ENCODE peak calls at places on chromosomes 11 and 22, in six cellular contexts. J is SJSA1; B is caudate nucleus; T is dorsolateral prefrontal cortex; N is right lobe of liver; V is CD4-positive, alpha-beta T cell. S is an unnamed sample.

GRCh38 chr11:16511109-16511806 is 154.9 kb upstream of the SOX6 start:
- DNase-seq in J (peak), B (no peak), T (no peak), N (no peak), V (no peak), S (no peak)

GRCh38 chr11:130516175-130516867 is 67.9 kb downstream of the ADAMTS15 start:
- DNase-seq in J (no peak), B (no peak), T (no peak), N (no peak), V (no peak), S (no peak)

GRCh38 chr22:30821381-30821780 is 126.7 kb downstream of the OSBP2 start:
- DNase-seq in J (no peak), B (no peak), T (no peak), N (no peak), V (no peak), S (no peak)

GRCh38 chr22:23533771-23534191 is 46.3 kb downstream of the IGLL1 start:
- DNase-seq in J (no peak), B (no peak), T (no peak), N (peak), V (no peak), S (no peak)

GRCh38 chr22:30491381-30491780 is 14.1 kb downstream of the SEC14L4 start:
- DNase-seq in J (no peak), B (no peak), T (no peak), N (no peak), V (no peak), S (no peak)

GRCh38 chr11:120391297-120391696 is 55.1 kb downstream of the ARHGEF12 start:
- DNase-seq in J (no peak), B (no peak), T (peak), N (no peak), V (no peak), S (no peak)

GRCh38 chr11:111945198-111945597 is 8.1 kb downstream of the DIXDC1 start:
- DNase-seq in J (no peak), B (no peak), T (no peak), N (no peak), V (no peak), S (no peak)

GRCh38 chr22:25746012-25746373 is 4.0 kb downstream of the MYO18B start:
- DNase-seq in J (no peak), B (no peak), T (no peak), N (no peak), V (no peak), S (no peak)

GRCh38 chr11:15071556-15072255 is 1.7 kb upstream of the CALCB start:
- DNase-seq in J (no peak), B (no peak), T (no peak), N (no peak), V (no peak), S (no peak)

GRCh38 chr22:23744485-23744884 is 6.4 kb downstream of the ZNF70 start:
- DNase-seq in J (no peak), B (no peak), T (no peak), N (no peak), V (no peak), S (no peak)

GRCh38 chr11:134503596-134503995 is 91.6 kb upstream of the B3GAT1 start:
- DNase-seq in J (no peak), B (no peak), T (no peak), N (no peak), V (no peak), S (no peak)

GRCh38 chr11:6062691-6063358 is 32.3 kb upstream of the OR56A1 start:
- DNase-seq in J (no peak), B (no peak), T (no peak), N (no peak), V (no peak), S (no peak)

GRCh38 chr11:34250732-34251639 is 106.8 kb downstream of the ABTB2 start:
- DNase-seq in J (peak), B (peak), T (peak), N (no peak), V (peak), S (peak)

GRCh38 chr11:17277024-17277584 is 565 bp downstream of the NUCB2 start:
- DNase-seq in J (peak), B (no peak), T (no peak), N (no peak), V (no peak), S (peak)

GRCh38 chr11:60710482-60710881 is 11.1 kb downstream of the MS4A8 start:
- DNase-seq in J (no peak), B (no peak), T (no peak), N (no peak), V (no peak), S (no peak)

GRCh38 chr11:86444981-86445380 is 70.3 kb downstream of the CCDC81 start:
- DNase-seq in J (no peak), B (no peak), T (no peak), N (no peak), V (no peak), S (no peak)

GRCh38 chr11:133832096-133833081 is 12.9 kb downstream of the SPATA19 start:
- DNase-seq in J (no peak), B (no peak), T (no peak), N (no peak), V (no peak), S (no peak)

GRCh38 chr11:113262594-113262993 is 51.8 kb upstream of the TTC12 start:
- DNase-seq in J (no peak), B (no peak), T (no peak), N (no peak), V (no peak), S (no peak)

GRCh38 chr11:75450826-75451783 is 18.1 kb upstream of the KLHL35 start:
- DNase-seq in J (no peak), B (no peak), T (no peak), N (no peak), V (peak), S (no peak)

GRCh38 chr22:41411021-41411851 is 29.5 kb downstream of the TEF start:
- DNase-seq in J (no peak), B (peak), T (peak), N (no peak), V (no peak), S (no peak)

GRCh38 chr11:18011633-18012313 is 1.1 kb downstream of the SERGEF start:
- DNase-seq in J (no peak), B (no peak), T (no peak), N (no peak), V (no peak), S (no peak)

GRCh38 chr22:44139773-44140172 is 41.0 kb upstream of the PARVG start:
- DNase-seq in J (no peak), B (no peak), T (no peak), N (no peak), V (no peak), S (peak)

GRCh38 chr22:43978558-43978957 is 23.3 kb downstream of the SAMM50 start:
- DNase-seq in J (no peak), B (no peak), T (no peak), N (no peak), V (no peak), S (no peak)

GRCh38 chr22:47107431-47107830 is 345.0 kb downstream of the TBC1D22A start:
- DNase-seq in J (peak), B (no peak), T (no peak), N (no peak), V (no peak), S (no peak)

GRCh38 chr11:12864316-12865156 is 144.6 kb upstream of the RASSF10 start:
- DNase-seq in J (peak), B (no peak), T (no peak), N (no peak), V (no peak), S (no peak)

GRCh38 chr11:70525466-70525865 is 127.1 kb downstream of the CTTN start:
- DNase-seq in J (no peak), B (no peak), T (no peak), N (no peak), V (no peak), S (peak)

GRCh38 chr11:36376315-36376887 is 80.3 kb downstream of the PRR5L start:
- DNase-seq in J (peak), B (no peak), T (no peak), N (peak), V (no peak), S (peak)

DNA sequence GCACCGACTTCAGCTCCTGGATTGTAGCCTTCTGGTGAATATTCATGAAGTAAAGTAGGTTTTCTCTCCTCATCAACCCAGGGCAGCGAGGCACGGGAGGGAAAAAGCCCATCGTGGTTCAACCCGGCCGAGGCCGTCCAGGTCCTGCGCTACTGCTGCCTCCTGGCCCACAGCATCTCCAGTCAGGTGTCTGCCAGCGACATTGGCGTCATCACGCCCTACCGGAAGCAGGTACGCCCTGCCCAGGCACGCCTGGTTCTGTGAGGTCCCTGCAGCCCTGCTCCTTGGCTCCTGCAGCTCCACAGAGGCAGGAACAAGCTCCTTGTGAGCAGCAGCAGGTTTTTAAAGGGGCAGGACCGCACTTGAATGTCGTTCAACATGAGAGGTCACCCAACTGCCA is 12.6 kb upstream of the PANX2 start:
- DNase-seq in J (no peak), B (no peak), T (no peak), N (no peak), V (no peak), S (peak)
- H3K27ac ChIP-seq in J (no peak), B (no peak), T (no peak), N (no peak), V (no peak), S (no peak)

GRCh38 chr11:10414181-10414580 is 40.9 kb upstream of the AMPD3 start:
- DNase-seq in J (no peak), B (no peak), T (peak), N (no peak), V (no peak), S (no peak)
- H3K27ac ChIP-seq in J (no peak), B (no peak), T (peak), N (no peak), V (no peak), S (no peak)

GRCh38 chr11:27208846-27209245 is 154.2 kb downstream of the CCDC34 start:
- DNase-seq in J (no peak), B (no peak), T (no peak), N (no peak), V (no peak), S (no peak)
- H3K27ac ChIP-seq in J (peak), B (no peak), T (no peak), N (no peak), V (no peak), S (no peak)

GRCh38 chr11:67023957-67024353 is 1.0 kb downstream of the SYT12 start:
- DNase-seq in J (no peak), B (no peak), T (no peak), N (no peak), V (no peak), S (no peak)
- H3K27ac ChIP-seq in J (no peak), B (no peak), T (peak), N (no peak), V (no peak), S (no peak)

GRCh38 chr11:22828373-22828772 is 1.2 kb downstream of the SVIP start:
- DNase-seq in J (peak), B (no peak), T (no peak), N (no peak), V (no peak), S (no peak)
- H3K27ac ChIP-seq in J (no peak), B (no peak), T (no peak), N (no peak), V (no peak), S (no peak)